ENCODE peak calls at places on chromosomes 4 and X, in ten cellular contexts. I, N, O, S, K, H, Q, Z, J and T are unnamed samples.

GRCh38 chr4:14264437-14264836 is 636.9 kb upstream of the BOD1L1 start:
- DNase-seq in I (no peak), N (no peak), O (peak; percentile 59), S (no peak), K (no peak), H (no peak), Q (peak; percentile 27), Z (peak; percentile 27), J (no peak), T (no peak)

GRCh38 chr4:7652906-7653305 is 218.2 kb upstream of the PSAPL1 start:
- DNase-seq in I (no peak), N (no peak), O (no peak), S (no peak), K (no peak), H (no peak), Q (no peak), Z (no peak), J (no peak), T (no peak)

GRCh38 chr4:3229964-3230363 is 19.0 kb upstream of the MSANTD1 start:
- DNase-seq in I (no peak), N (no peak), O (no peak), S (no peak), K (no peak), H (no peak), Q (no peak), Z (no peak), J (no peak), T (no peak)

GRCh38 chrX:50876551-50876950 is 34.0 kb upstream of the BMP15 start:
- DNase-seq in I (no peak), N (no peak), O (no peak), S (no peak), K (no peak), H (no peak), Q (no peak), Z (no peak), J (no peak), T (no peak)

GRCh38 chr4:53150631-53151488 is 215.0 kb downstream of the SCFD2 start:
- DNase-seq in I (peak; percentile 15), N (no peak), O (no peak), S (no peak), K (no peak), H (no peak), Q (no peak), Z (no peak), J (no peak), T (peak; percentile 7)

GRCh38 chrX:64093761-64094160 is 111.7 kb downstream of the AMER1 start:
- DNase-seq in I (no peak), N (no peak), O (peak; percentile 19), S (no peak), K (no peak), H (no peak), Q (peak; percentile 4), Z (peak; percentile 7), J (no peak), T (peak; percentile 4)

GRCh38 chr4:107870916-107871786 is 46.4 kb downstream of the SGMS2 start:
- DNase-seq in I (no peak), N (no peak), O (no peak), S (no peak), K (no peak), H (no peak), Q (peak; percentile 66), Z (peak; percentile 50), J (no peak), T (no peak)

GRCh38 chr4:82818974-82819662 is 20.5 kb upstream of the SCD5 start:
- DNase-seq in I (no peak), N (no peak), O (no peak), S (no peak), K (no peak), H (no peak), Q (no peak), Z (no peak), J (no peak), T (no peak)

GRCh38 chr4:39032218-39033085 is at the start of gene TMEM156:
- DNase-seq in I (peak; percentile 61), N (no peak), O (peak; percentile 75), S (no peak), K (no peak), H (no peak), Q (peak; percentile 14), Z (peak; percentile 52), J (no peak), T (peak; percentile 25)

GRCh38 chr4:42843694-42844093 is 48.8 kb upstream of the GRXCR1 start:
- DNase-seq in I (no peak), N (no peak), O (no peak), S (no peak), K (no peak), H (no peak), Q (no peak), Z (no peak), J (no peak), T (no peak)

GRCh38 chr4:164874791-164875190 is 2.2 kb upstream of the APELA start:
- DNase-seq in I (no peak), N (no peak), O (peak; percentile 7), S (no peak), K (no peak), H (no peak), Q (no peak), Z (no peak), J (no peak), T (no peak)

DNA sequence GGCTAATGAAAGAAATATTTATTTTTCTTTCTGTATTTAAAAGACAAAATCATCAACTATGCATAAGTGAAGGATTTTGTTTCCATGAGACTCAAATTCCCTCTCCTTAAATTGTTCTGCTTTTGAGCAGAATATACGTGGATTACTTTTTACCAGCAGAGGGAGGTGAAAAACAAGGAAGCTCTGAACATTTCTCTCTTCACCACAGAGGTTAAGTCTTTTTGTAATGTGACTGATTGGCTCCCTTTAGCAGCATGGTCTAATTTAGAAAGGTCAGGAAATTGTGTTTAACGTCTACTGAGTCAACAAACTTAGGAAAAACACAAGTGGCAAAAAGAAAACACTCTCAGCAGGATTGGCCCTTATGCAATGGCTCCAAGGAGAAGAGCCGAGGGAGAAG is 55.1 kb upstream of the F9 start:
- DNase-seq in I (no peak), N (no peak), O (no peak), S (no peak), K (no peak), H (no peak), Q (no peak), Z (no peak), J (no peak), T (no peak)
- TF ChIP-seq CTCF in I (no peak), N (no peak), O (no peak), S (no peak), K (no peak), H (no peak), Q (no peak), Z (no peak), J (no peak), T (no peak)

GRCh38 chr4:186307916-186308315 is 41.9 kb downstream of the F11 start:
- DNase-seq in I (no peak), N (no peak), O (no peak), S (no peak), K (no peak), H (no peak), Q (no peak), Z (no peak), J (no peak), T (no peak)

GRCh38 chr4:186300659-186301377 is 34.8 kb downstream of the F11 start:
- DNase-seq in I (no peak), N (no peak), O (no peak), S (no peak), K (no peak), H (no peak), Q (no peak), Z (no peak), J (no peak), T (no peak)

GRCh38 chr4:186304216-186304615 is 38.2 kb downstream of the F11 start:
- DNase-seq in I (no peak), N (no peak), O (no peak), S (no peak), K (no peak), H (no peak), Q (no peak), Z (no peak), J (no peak), T (no peak)

GRCh38 chr4:186307497-186307896 is 41.5 kb downstream of the F11 start:
- DNase-seq in I (no peak), N (no peak), O (no peak), S (no peak), K (no peak), H (no peak), Q (no peak), Z (no peak), J (peak; percentile 47), T (no peak)

DNA sequence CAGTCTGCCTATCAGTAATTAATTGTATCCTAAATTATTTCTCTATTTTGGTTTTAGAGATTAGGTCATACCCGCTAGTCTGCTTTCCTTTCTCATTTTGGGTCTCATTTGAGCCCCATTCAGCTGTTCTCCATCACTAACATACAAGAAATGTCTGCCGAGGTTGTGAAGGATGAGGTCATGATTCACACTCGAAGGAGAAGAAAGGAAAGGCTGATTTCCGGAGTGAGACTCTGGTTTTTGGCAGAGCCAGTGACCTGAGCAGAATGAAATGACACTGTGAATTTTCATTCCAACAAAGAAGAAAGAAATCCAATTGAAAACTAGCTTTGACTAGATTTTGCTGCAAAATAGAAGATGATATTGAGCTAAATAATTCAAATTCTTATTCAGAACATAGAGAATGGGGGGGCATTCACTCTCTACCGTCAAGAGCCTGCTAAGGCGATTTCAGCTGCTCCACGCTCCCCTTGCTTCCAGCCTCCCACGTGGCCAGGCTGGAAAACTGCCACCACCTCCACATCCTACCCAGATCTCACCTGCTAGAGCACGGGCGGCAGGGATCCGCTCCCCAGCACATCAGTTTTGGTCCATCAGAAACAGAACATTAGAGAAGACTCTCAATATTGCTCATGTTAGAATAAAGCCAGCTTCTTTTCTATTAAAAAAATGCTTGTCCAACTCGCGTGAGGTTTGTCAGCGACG is 39.0 kb downstream of the F11 start:
- DNase-seq in I (no peak), N (no peak), O (peak; percentile 2), S (no peak), K (no peak), H (no peak), Q (no peak), Z (peak; percentile 5), J (no peak), T (no peak)
- H3K4me3 ChIP-seq in I (no peak overlapping the region), N (no peak overlapping the region), O (no peak overlapping the region), S (no peak overlapping the region), K (no peak overlapping the region), H (no peak overlapping the region), Q (no peak overlapping the region), Z (no peak overlapping the region), J (no peak overlapping the region), T (no peak overlapping the region)

DNA sequence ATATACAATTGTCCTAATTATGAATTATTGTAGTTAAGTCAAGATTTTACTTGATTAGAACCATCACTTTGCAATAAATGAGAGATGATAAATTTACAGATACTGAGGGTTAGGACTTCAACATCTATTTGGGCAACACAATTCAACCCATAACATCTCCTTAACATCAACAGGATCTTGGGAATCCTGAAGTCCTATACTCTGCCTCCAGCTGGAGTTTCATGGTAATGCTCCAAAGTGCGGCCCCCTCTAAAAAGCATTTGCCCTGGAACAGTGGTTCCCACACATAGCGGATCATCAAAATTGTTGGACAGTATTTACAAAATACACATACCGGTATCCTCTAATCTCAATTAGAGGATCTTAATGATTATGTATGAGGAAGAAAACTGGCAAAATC is 618.6 kb downstream of the CENPC start:
- DNase-seq in I (no peak), N (no peak), O (no peak), S (no peak), K (no peak), H (no peak), Q (no peak), Z (no peak), J (no peak), T (no peak)
- TF ChIP-seq CTCF in I (no peak), N (no peak), O (no peak), S (no peak), K (no peak), H (no peak), Q (no peak), Z (no peak), J (no peak), T (no peak)

GRCh38 chr4:183700407-183700806 is 41.3 kb downstream of the TRAPPC11 start:
- DNase-seq in I (no peak), N (no peak), O (peak; percentile 23), S (no peak), K (no peak), H (no peak), Q (no peak), Z (no peak), J (no peak), T (no peak)
- H3K4me3 ChIP-seq in I (no peak overlapping the region), N (no peak overlapping the region), O (no peak overlapping the region), S (no peak overlapping the region), K (no peak overlapping the region), H (no peak overlapping the region), Q (no peak overlapping the region), Z (no peak overlapping the region), J (no peak overlapping the region), T (no peak overlapping the region)